ENCODE peak calls at places on chromosomes 2 and 18, in nine cellular contexts. S, T, B, K, X, G, A, V and E are unnamed samples.

GRCh38 chr2:160225722-160226121 is 25.6 kb upstream of the ITGB6 start:
- DNase-seq in S (peak), V (no peak), T (peak), K (no peak), X (no peak), A (no peak), B (no peak), G (no peak), E (no peak)

GRCh38 chr2:228359473-228359872 is 178.0 kb upstream of the SPHKAP start:
- DNase-seq in S (no peak), G (no peak), K (no peak), V (no peak), A (no peak), T (no peak), B (no peak), X (no peak), E (no peak)

GRCh38 chr2:230777681-230778080 is 65.0 kb downstream of the CAB39 start:
- DNase-seq in S (no peak), X (no peak), A (no peak), T (peak), B (no peak), G (no peak), V (no peak), K (no peak), E (no peak)

GRCh38 chr2:33033524-33034150 is 86.9 kb downstream of the LTBP1 start:
- DNase-seq in K (peak), V (no peak), G (no peak), A (no peak), S (no peak), T (no peak), B (no peak), X (no peak), E (peak)

GRCh38 chr2:88190808-88191721 is 20.9 kb downstream of the THNSL2 start:
- DNase-seq in G (no peak), A (no peak), V (no peak), B (no peak), K (peak), T (peak), X (peak), S (peak), E (no peak)

GRCh38 chr18:79681484-79682387 is 2.1 kb downstream of the CTDP1 start:
- DNase-seq in K (no peak), X (peak), A (peak), B (no peak), G (no peak), V (no peak), S (no peak), T (no peak), E (no peak)

GRCh38 chr2:234765315-234765714 is 186.5 kb upstream of the SH3BP4 start:
- DNase-seq in S (no peak), K (no peak), X (no peak), B (no peak), A (no peak), G (no peak), T (no peak), V (no peak), E (no peak)

GRCh38 chr2:225894240-225894980 is 494.9 kb downstream of the NYAP2 start:
- DNase-seq in T (no peak), G (no peak), A (no peak), X (no peak), K (peak), V (no peak), S (no peak), B (no peak), E (no peak)

GRCh38 chr2:181395871-181396574 is 61.2 kb upstream of the ITGA4 start:
- DNase-seq in K (no peak), G (no peak), T (no peak), B (no peak), V (no peak), X (peak), S (no peak), A (no peak), E (no peak)

GRCh38 chr18:79478484-79479113 is 82.9 kb downstream of the NFATC1 start:
- DNase-seq in V (no peak), B (no peak), T (no peak), A (no peak), G (no peak), K (no peak), X (no peak), S (no peak), E (peak)

GRCh38 chr18:38940863-38941531 is 1375.4 kb upstream of the CELF4 start:
- DNase-seq in G (no peak), A (peak), T (peak), S (no peak), B (no peak), K (peak), V (no peak), X (peak), E (no peak)

GRCh38 chr2:47344890-47345583 is 57.9 kb upstream of the MSH2 start:
- DNase-seq in V (peak), A (no peak), G (no peak), B (peak), K (peak), X (no peak), S (peak), T (peak), E (peak)

GRCh38 chr2:195026261-195026660 is 630.8 kb upstream of the SLC39A10 start:
- DNase-seq in B (no peak), S (no peak), T (peak), V (no peak), G (no peak), A (no peak), X (no peak), K (no peak), E (no peak)

GRCh38 chr18:22286576-22286975 is 117.2 kb downstream of the GATA6 start:
- DNase-seq in S (no peak), X (no peak), T (peak), B (no peak), G (no peak), A (no peak), K (no peak), V (no peak), E (peak)

GRCh38 chr2:29239209-29239960 is 124.2 kb downstream of the CLIP4 start:
- DNase-seq in G (no peak), K (no peak), V (no peak), S (no peak), B (no peak), X (no peak), A (no peak), T (no peak), E (no peak)

GRCh38 chr2:192515937-192516336 is 321.2 kb upstream of the TMEFF2 start:
- DNase-seq in K (no peak), T (no peak), A (no peak), G (no peak), V (no peak), X (no peak), B (no peak), S (no peak), E (no peak)

GRCh38 chr18:28267878-28268625 is 91.1 kb upstream of the CDH2 start:
- DNase-seq in B (no peak), S (no peak), X (no peak), G (no peak), A (no peak), V (no peak), T (no peak), K (no peak), E (no peak)

GRCh38 chr18:57801379-57802165 is 1.5 kb downstream of the ATP8B1 start:
- DNase-seq in K (no peak), V (no peak), T (peak), X (no peak), B (no peak), G (no peak), A (no peak), S (no peak), E (peak)

GRCh38 chr2:186229265-186229664 is 256.8 kb upstream of the ZC3H15 start:
- DNase-seq in B (no peak), A (no peak), T (no peak), V (no peak), S (no peak), X (no peak), G (no peak), K (no peak), E (no peak)

GRCh38 chr2:189446780-189447179 is 5.5 kb downstream of the WDR75 start:
- DNase-seq in T (no peak), X (no peak), V (no peak), G (no peak), S (no peak), K (no peak), B (no peak), A (no peak), E (no peak)

GRCh38 chr2:121873870-121874269 is 118.4 kb downstream of the TSN start:
- DNase-seq in B (no peak), X (no peak), T (no peak), A (no peak), K (no peak), S (no peak), G (no peak), V (no peak), E (no peak)

GRCh38 chr2:200765139-200765951 is 46.4 kb upstream of the BZW1 start:
- DNase-seq in T (peak), V (no peak), A (no peak), S (no peak), B (no peak), X (no peak), K (peak), G (peak), E (no peak)

GRCh38 chr18:10242922-10243680 is 211.3 kb upstream of the APCDD1 start:
- DNase-seq in B (no peak), S (no peak), G (no peak), V (no peak), K (no peak), A (no peak), X (no peak), T (no peak), E (no peak)

GRCh38 chr18:45916302-45916701 is 50.8 kb downstream of the EPG5 start:
- DNase-seq in X (peak), B (no peak), V (no peak), A (no peak), G (no peak), T (no peak), S (no peak), K (no peak), E (no peak)

GRCh38 chr2:5660591-5660990 is 31.6 kb upstream of the SOX11 start:
- DNase-seq in S (no peak), K (no peak), T (no peak), G (no peak), B (no peak), A (no peak), V (no peak), X (no peak), E (no peak)

GRCh38 chr2:233354971-233355574 is 779 bp downstream of the DGKD start:
- DNase-seq in V (no peak), G (no peak), K (no peak), B (no peak), A (no peak), X (peak), T (no peak), S (peak), E (peak)

GRCh38 chr2:11248-11941 is 34.9 kb downstream of the FAM110C start:
- DNase-seq in X (peak), T (peak), G (no peak), V (peak), S (peak), B (peak), K (peak), A (peak), E (peak)

GRCh38 chr18:78978336-78979057 is 1.1 kb upstream of the SALL3 start:
- DNase-seq in V (no peak), X (no peak), B (no peak), T (no peak), A (no peak), G (peak), S (no peak), K (no peak), E (no peak)

GRCh38 chr2:64982311-64982857 is 6.8 kb upstream of the SLC1A4 start:
- DNase-seq in K (no peak), G (no peak), V (no peak), A (no peak), S (no peak), X (no peak), T (no peak), B (no peak), E (no peak)

DNA sequence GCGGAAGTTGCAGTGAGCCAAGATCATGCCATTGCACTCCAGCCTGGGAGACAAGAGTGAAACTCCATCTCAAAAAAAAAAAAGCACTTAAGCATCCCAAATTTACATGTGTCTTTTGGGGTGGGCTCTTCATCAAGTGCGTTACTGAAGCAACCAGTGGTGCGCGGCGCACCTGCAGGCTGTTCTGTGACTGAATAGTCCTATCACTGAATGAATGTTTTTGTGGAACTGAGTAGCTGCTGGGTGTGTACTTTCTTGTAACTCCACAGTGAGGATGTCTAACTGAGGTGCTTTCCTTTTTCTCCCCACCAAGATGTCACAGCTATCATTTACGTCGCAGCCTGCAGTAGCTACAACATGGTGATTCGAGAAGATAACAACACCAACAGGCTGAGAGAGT is 17.0 kb downstream of the CHMP1B start:
- DNase-seq in G (no peak), B (no peak), V (no peak), S (no peak), A (no peak), K (no peak), X (no peak), T (no peak), E (no peak)
- H3K27ac ChIP-seq in G (no peak), B (no peak), V (no peak), S (no peak), A (no peak), K (no peak), X (no peak), T (no peak), E (no peak)

GRCh38 chr18:73741946-73742345 is 405.7 kb downstream of the FBXO15 start:
- DNase-seq in S (no peak), A (no peak), V (no peak), B (no peak), K (no peak), T (no peak), X (no peak), G (no peak), E (no peak)
- H3K4me3 ChIP-seq in S (no peak), A (no peak), V (no peak), B (no peak), K (no peak), T (no peak), X (no peak), G (no peak), E (no peak)

DNA sequence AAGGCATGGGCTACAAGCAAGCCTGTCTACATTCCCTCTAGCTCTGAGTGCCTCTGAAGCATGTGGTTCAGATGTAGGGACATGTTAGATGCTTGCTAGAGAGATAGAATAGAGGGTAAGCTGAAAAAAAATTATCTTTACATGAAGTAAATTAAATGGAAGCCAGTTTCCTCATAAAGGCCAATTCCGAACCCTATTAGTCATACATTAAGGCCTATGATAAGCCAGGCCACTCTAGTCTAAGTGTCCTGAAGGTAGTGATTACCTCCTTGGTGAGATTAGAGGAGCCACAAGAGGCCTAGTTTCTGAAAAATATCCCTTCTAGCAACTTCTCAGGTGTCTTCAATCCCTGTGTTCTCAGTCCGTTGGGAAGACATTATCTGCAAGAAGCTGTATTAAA is 72.4 kb upstream of the NPAS2 start:
- DNase-seq in G (peak), B (no peak), S (no peak), K (no peak), T (peak), V (no peak), X (no peak), A (no peak), E (no peak)
- H3K27ac ChIP-seq in G (no peak), B (no peak), S (no peak), K (no peak), T (peak), V (no peak), X (no peak), A (no peak), E (no peak)

DNA sequence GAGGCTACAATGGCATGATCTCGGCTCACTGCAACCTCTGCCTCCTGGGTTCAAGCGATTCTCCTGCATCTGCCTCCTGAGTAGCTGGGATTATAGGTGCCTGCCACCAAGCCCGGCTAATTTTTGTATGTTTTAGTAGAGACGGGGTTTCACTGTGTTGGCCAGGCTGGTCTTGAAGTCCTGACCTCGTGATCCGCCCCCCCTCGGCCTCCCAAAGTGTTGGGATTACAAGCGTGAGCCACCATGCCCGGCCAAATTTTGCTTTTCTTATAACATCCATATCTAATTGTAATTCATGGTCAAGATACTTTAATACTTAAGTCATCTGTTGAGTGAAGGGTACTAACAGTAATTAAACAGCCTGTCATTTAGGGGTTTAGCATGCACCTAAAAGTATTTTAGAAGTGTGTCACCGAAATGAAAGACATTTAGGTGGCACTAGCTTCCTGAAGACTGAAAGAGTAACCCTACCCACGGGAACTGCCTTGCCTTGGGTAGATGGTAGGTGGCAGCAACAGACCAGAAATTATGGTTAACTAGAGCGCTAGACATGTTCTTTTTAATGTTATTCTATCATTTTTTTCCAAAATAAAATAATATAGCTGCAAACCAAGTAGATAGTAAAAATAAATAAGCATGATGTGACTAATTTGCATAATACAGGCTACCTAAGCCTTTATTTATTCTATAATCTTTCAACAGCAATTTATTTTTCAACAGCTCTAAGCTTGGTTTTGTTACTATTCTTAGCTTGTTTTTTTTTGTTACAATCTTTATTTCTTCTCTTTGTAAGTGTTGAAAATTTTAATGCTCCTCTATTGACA is 8.6 kb upstream of the ACYP2 start:
- DNase-seq in X (peak), T (peak), S (peak), K (peak), A (peak), G (no peak), V (peak), B (no peak), E (no peak)
- H3K4me3 ChIP-seq in X (no peak), T (no peak), S (no peak), K (no peak), A (no peak), G (no peak), V (no peak), B (no peak), E (no peak)

DNA sequence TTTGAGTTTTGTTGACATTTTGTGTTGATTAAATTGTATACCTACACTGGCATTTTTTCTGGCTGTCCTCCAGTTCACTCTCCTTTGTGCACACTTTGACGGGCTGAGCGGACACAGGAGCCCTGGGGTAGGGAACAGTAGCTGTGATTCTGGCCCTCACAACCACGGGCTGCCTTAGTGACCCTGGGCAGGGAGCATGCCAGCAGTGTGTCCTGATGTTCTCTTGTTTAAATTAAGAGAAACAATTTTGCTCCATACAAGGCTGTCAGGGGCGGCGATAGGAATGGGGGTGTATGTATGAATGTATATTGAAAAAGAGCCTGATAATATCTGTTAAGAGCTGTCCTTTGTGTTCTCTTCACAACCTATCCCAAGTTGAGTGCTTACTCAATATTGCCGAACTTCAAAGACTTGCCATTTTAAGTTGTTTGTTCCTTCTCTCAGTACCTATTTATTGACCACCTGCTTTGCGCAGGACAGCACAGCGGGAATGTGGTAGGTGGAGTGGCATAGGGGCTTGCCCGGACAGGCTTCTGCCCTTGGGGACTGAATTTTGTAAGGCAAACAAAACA is 103.7 kb upstream of the EML6 start:
- DNase-seq in K (no peak), S (no peak), A (no peak), X (no peak), T (no peak), G (no peak), V (no peak), B (no peak), E (no peak)
- H3K27ac ChIP-seq in K (no peak), S (peak), A (no peak), X (no peak), T (no peak), G (peak), V (peak), B (no peak), E (no peak)

GRCh38 chr2:209768557-209768956 is 3.1 kb upstream of the UNC80 start:
- DNase-seq in B (no peak), S (no peak), K (no peak), G (no peak), X (no peak), V (no peak), A (no peak), T (no peak), E (no peak)

GRCh38 chr2:209771474-209772292 is at the start of gene UNC80:
- DNase-seq in G (no peak), T (no peak), X (peak), A (peak), V (peak), S (peak), K (no peak), B (no peak), E (peak)

GRCh38 chr2:209773377-209773776 is 1.7 kb downstream of the UNC80 start:
- DNase-seq in S (no peak), A (no peak), X (no peak), K (no peak), G (no peak), B (no peak), V (no peak), T (no peak), E (no peak)

GRCh38 chr2:209767316-209767715 is 4.3 kb upstream of the UNC80 start:
- DNase-seq in S (no peak), A (no peak), K (no peak), V (no peak), X (no peak), B (no peak), G (no peak), T (no peak), E (no peak)

DNA sequence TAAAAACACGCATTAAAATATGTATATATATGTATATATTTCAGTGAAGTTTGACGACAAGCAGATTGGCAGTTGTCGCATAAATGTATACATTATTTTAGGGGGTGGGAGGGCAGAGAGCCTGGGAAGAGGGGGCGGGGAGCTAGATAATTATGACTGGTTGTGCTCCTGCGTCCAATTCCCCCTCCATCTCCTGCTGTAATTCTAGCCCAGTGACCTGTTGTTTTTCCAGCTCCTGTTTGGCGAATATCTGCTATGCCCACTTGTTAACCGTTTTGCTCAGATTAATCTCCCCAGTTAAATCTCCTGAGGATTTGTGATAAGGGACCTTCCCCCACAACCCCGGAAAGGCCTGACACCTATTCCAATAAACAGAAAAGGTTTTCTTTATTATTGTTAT is 684 bp downstream of the UNC80 start:
- DNase-seq in G (no peak), A (no peak), B (no peak), X (no peak), S (peak), V (no peak), K (no peak), T (no peak), E (no peak)
- H3K4me3 ChIP-seq in G (no peak), A (no peak), B (peak), X (no peak), S (peak), V (peak), K (no peak), T (no peak), E (peak)

GRCh38 chr2:199466704-199467461 is 9.1 kb upstream of the SATB2 start:
- DNase-seq in V (no peak), X (no peak), S (no peak), A (no peak), G (no peak), T (no peak), B (no peak), K (no peak), E (no peak)
- H3K27ac ChIP-seq in V (no peak), X (no peak), S (no peak), A (no peak), G (no peak), T (no peak), B (no peak), K (no peak), E (no peak)

GRCh38 chr18:74286106-74286856 is 5.5 kb downstream of the CYB5A start:
- DNase-seq in X (no peak), T (peak), V (no peak), G (no peak), B (no peak), A (no peak), S (no peak), K (no peak), E (no peak)
- H3K4me3 ChIP-seq in X (no peak), T (no peak), V (no peak), G (no peak), B (no peak), A (no peak), S (no peak), K (no peak), E (no peak)